ENCODE peak calls at places on chromosome 5, in six cellular contexts. E, Z, A, V, K and H are unnamed samples.

GRCh38 chr5:131977212-131977604 is 31.7 kb upstream of the MEIKIN start:
- DNase-seq in K (peak), A (no peak), Z (no peak), E (no peak), V (no peak), H (no peak)

GRCh38 chr5:33409435-33410146 is 31.2 kb upstream of the TARS1 start:
- DNase-seq in V (peak), A (no peak), K (no peak), Z (no peak), E (no peak), H (no peak)

GRCh38 chr5:38994329-38994927 is 79.8 kb downstream of the RICTOR start:
- DNase-seq in Z (peak), V (peak), E (peak), K (no peak), A (no peak), H (no peak)

GRCh38 chr5:87541033-87541432 is 128.3 kb upstream of the CCNH start:
- DNase-seq in Z (peak), E (no peak), K (peak), A (no peak), V (peak), H (no peak)

GRCh38 chr5:119743927-119744326 is 114.6 kb downstream of the FAM170A start:
- DNase-seq in V (peak), K (no peak), E (no peak), Z (peak), A (no peak), H (no peak)

GRCh38 chr5:95620870-95621838 is 1.3 kb downstream of the GPR150 start:
- DNase-seq in V (no peak), Z (peak), K (peak), A (peak), E (peak), H (no peak)

GRCh38 chr5:2759696-2760461 is 8.4 kb upstream of the IRX2 start:
- DNase-seq in V (no peak), A (no peak), K (no peak), E (no peak), Z (no peak), H (no peak)

GRCh38 chr5:128757560-128757959 is 207.7 kb upstream of the SLC27A6 start:
- DNase-seq in Z (no peak), A (no peak), V (no peak), K (no peak), E (no peak), H (no peak)

GRCh38 chr5:128202320-128202719 is 118.8 kb downstream of the SLC12A2 start:
- DNase-seq in V (no peak), K (no peak), E (no peak), A (no peak), Z (no peak), H (no peak)

GRCh38 chr5:130773813-130774212 is 391.2 kb downstream of the HINT1 start:
- DNase-seq in V (no peak), E (no peak), K (no peak), A (no peak), Z (peak), H (no peak)